ENCODE peak calls at places on chromosomes 16 and 17, in nine cellular contexts. R, D, G, Y, B, A, V, I and Q are unnamed samples.

GRCh38 chr17:80959330-80960036 is 32.2 kb upstream of the CHMP6 start:
- DNase-seq in D (peak; percentile 91), R (peak; percentile 94), V (no peak), I (no peak), A (no peak), B (peak; percentile 79), Y (peak; percentile 95), G (no peak), Q (peak; percentile 71)

GRCh38 chr17:77497578-77497934 is 356.8 kb downstream of the SEC14L1 start:
- DNase-seq in A (no peak), R (no peak), B (no peak), I (peak; percentile 3), G (no peak), D (no peak), V (no peak), Y (peak; percentile 16), Q (no peak)

GRCh38 chr17:43701318-43701743 is 39.6 kb upstream of the MEOX1 start:
- DNase-seq in V (peak; percentile 59), G (peak; percentile 29), A (peak; percentile 38), R (no peak), D (no peak), Y (no peak), B (peak; percentile 68), I (no peak), Q (peak; percentile 98)

GRCh38 chr17:75315541-75316243 is 26.5 kb upstream of the SLC25A19 start:
- DNase-seq in B (no peak), R (no peak), D (no peak), I (no peak), G (no peak), A (no peak), Y (no peak), V (no peak), Q (no peak)

GRCh38 chr16:89141884-89142267 is 29.7 kb upstream of the CDH15 start:
- DNase-seq in Y (no peak), R (no peak), B (no peak), D (no peak), V (no peak), G (no peak), I (no peak), A (no peak), Q (no peak)

GRCh38 chr17:46772879-46773620 is 45.4 kb downstream of the WNT3 start:
- DNase-seq in R (no peak), V (no peak), D (no peak), B (no peak), G (no peak), I (no peak), Y (no peak), A (no peak), Q (no peak)

GRCh38 chr17:65057520-65058075 is 1.1 kb upstream of the GNA13 start:
- DNase-seq in D (peak; percentile 24), G (no peak), Y (peak; percentile 52), R (no peak), I (no peak), A (no peak), B (no peak), V (no peak), Q (no peak)

GRCh38 chr16:87550510-87550961 is 51.8 kb upstream of the JPH3 start:
- DNase-seq in A (no peak), I (no peak), B (no peak), V (peak; percentile 79), D (no peak), Y (peak; percentile 42), R (no peak), G (peak; percentile 55), Q (no peak)

GRCh38 chr17:44310188-44310587 is 1.8 kb downstream of the RUNDC3A start:
- DNase-seq in G (no peak), A (no peak), Y (no peak), B (no peak), I (no peak), D (no peak), V (no peak), R (no peak), Q (no peak)

GRCh38 chr16:76970745-76971099 is 220.3 kb upstream of the MON1B start:
- DNase-seq in I (no peak), R (no peak), B (no peak), A (no peak), D (no peak), Y (no peak), V (no peak), G (no peak), Q (no peak)

GRCh38 chr17:32927724-32928526 is at the start of gene TMEM98:
- DNase-seq in I (peak; percentile 82), G (no peak), R (no peak), V (no peak), A (no peak), D (peak; percentile 32), Y (no peak), B (peak; percentile 39), Q (peak; percentile 34)

GRCh38 chr16:31010539-31010938 is at the start of gene STX1B:
- DNase-seq in Y (no peak), V (peak; percentile 73), I (peak; percentile 55), B (peak; percentile 31), R (no peak), A (no peak), D (no peak), G (peak; percentile 36), Q (no peak)

GRCh38 chr16:31009894-31010293 is 544 bp downstream of the STX1B start:
- DNase-seq in D (no peak), I (no peak), Y (no peak), G (no peak), B (no peak), R (no peak), A (no peak), V (no peak), Q (no peak)

GRCh38 chr16:31008154-31008950 is 2.1 kb downstream of the STX1B start:
- DNase-seq in D (no peak), V (no peak), I (no peak), A (peak; percentile 31), Y (no peak), B (no peak), G (no peak), R (no peak), Q (peak; percentile 71)

GRCh38 chr16:31009120-31009519 is 1.3 kb downstream of the STX1B start:
- DNase-seq in V (no peak), I (no peak), D (no peak), A (no peak), B (no peak), G (no peak), R (no peak), Y (no peak), Q (no peak)

DNA sequence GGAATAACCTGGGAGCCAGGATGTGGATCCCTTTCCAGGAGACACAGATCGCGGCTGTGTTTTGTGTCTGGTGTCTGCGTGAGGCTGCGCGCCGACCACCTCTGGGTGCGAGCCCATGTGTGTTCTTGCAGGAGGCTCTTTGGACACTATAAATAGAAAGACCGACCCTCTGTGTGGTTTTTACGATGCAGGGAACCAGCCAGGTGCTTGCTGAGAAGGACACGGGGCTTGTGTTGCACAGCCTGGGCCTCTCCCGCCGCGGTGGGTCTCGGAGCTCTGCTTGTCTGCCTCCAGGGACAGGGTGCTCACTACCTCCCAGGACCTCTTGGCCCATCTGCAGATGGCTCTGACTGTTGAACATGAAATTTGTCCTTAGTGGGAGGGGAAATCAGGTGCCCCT is 505 bp upstream of the STX1B start:
- DNase-seq in V (no peak), B (no peak), I (no peak), Y (no peak), G (no peak), R (no peak), A (no peak), D (no peak), Q (no peak)
- H3K4me3 ChIP-seq in V (peak overlapping the region; percentile 61), B (peak overlapping the region; percentile 46), I (no peak overlapping the region), Y (no peak overlapping the region), G (peak overlapping the region; percentile 38), R (peak overlapping the region; percentile 47), A (peak overlapping the region; percentile 52), D (no peak overlapping the region), Q (no peak overlapping the region)

GRCh38 chr16:81143921-81144471 is 47.8 kb upstream of the GCSH start:
- DNase-seq in D (no peak), A (no peak), I (peak; percentile 39), G (no peak), V (no peak), Y (no peak), R (no peak), B (no peak), Q (no peak)

GRCh38 chr16:81148277-81148676 is 52.1 kb upstream of the GCSH start:
- DNase-seq in A (no peak), D (no peak), V (no peak), Y (no peak), G (no peak), R (no peak), I (no peak), B (no peak), Q (no peak)

GRCh38 chr16:81137754-81138153 is 41.6 kb upstream of the GCSH start:
- DNase-seq in I (no peak), R (no peak), G (no peak), D (no peak), V (no peak), A (no peak), B (no peak), Y (no peak), Q (no peak)

GRCh38 chr16:81140930-81141780 is 45.0 kb upstream of the GCSH start:
- DNase-seq in Y (no peak), G (no peak), D (no peak), R (no peak), I (no peak), A (no peak), B (no peak), V (no peak), Q (no peak)

GRCh38 chr16:81142864-81143263 is 46.7 kb upstream of the GCSH start:
- DNase-seq in D (no peak), B (no peak), Y (no peak), I (no peak), G (no peak), A (no peak), R (no peak), V (no peak), Q (no peak)
- H3K4me3 ChIP-seq in D (no peak overlapping the region), B (no peak overlapping the region), Y (no peak overlapping the region), I (no peak overlapping the region), G (no peak overlapping the region), A (no peak overlapping the region), R (no peak overlapping the region), V (no peak overlapping the region), Q (no peak overlapping the region)

GRCh38 chr17:17784599-17785264 is 52.1 kb downstream of the SREBF1 start:
- DNase-seq in G (no peak), B (no peak), V (peak; percentile 70), Y (no peak), R (no peak), D (no peak), A (no peak), I (no peak), Q (peak; percentile 28)
- H3K4me3 ChIP-seq in G (no peak overlapping the region), B (peak overlapping the region; percentile 42), V (peak overlapping the region; percentile 50), Y (no peak overlapping the region), R (peak overlapping the region; percentile 64), D (no peak overlapping the region), A (no peak overlapping the region), I (no peak overlapping the region), Q (no peak overlapping the region)

GRCh38 chr17:67974598-67975066 is 21.6 kb downstream of the C17orf58 start:
- DNase-seq in D (no peak), G (no peak), V (no peak), Y (no peak), R (no peak), A (no peak), I (no peak), B (no peak), Q (no peak)

GRCh38 chr17:67970783-67971182 is 25.5 kb downstream of the C17orf58 start:
- DNase-seq in Y (no peak), I (no peak), R (no peak), D (no peak), V (no peak), G (no peak), A (no peak), B (no peak), Q (no peak)

GRCh38 chr17:67974186-67974585 is 22.1 kb downstream of the C17orf58 start:
- DNase-seq in A (no peak), B (no peak), R (no peak), D (no peak), Y (no peak), G (no peak), I (no peak), V (no peak), Q (no peak)
- H3K4me3 ChIP-seq in A (no peak overlapping the region), B (no peak overlapping the region), R (no peak overlapping the region), D (no peak overlapping the region), Y (no peak overlapping the region), G (no peak overlapping the region), I (no peak overlapping the region), V (no peak overlapping the region), Q (no peak overlapping the region)